ENCODE peak calls at places on chromosomes 16 and 17, in seven cellular contexts. E, F, L, Y, Z, C and A are unnamed samples.

GRCh38 chr17:17729620-17730249 is 48.5 kb downstream of the RAI1 start:
- DNase-seq in F (peak), E (peak), Y (no peak), C (peak), L (no peak), Z (no peak), A (no peak)

GRCh38 chr16:85327731-85328664 is 215.7 kb upstream of the CIBAR2 start:
- DNase-seq in Z (no peak), C (no peak), Y (no peak), E (no peak), L (no peak), F (no peak), A (peak)

GRCh38 chr17:80307994-80308671 is 47.5 kb downstream of the RNF213 start:
- DNase-seq in Y (no peak), C (peak), F (no peak), E (no peak), L (no peak), Z (no peak), A (no peak)

GRCh38 chr16:79595916-79596450 is 4.6 kb downstream of the MAF start:
- DNase-seq in Y (no peak), Z (no peak), E (no peak), C (no peak), L (no peak), F (no peak), A (no peak)

GRCh38 chr17:64491034-64491860 is 5.6 kb downstream of the POLG2 start:
- DNase-seq in Y (no peak), E (peak), L (no peak), Z (no peak), F (no peak), C (peak), A (peak)

GRCh38 chr17:15341966-15342365 is 569 bp upstream of the TEKT3 start:
- DNase-seq in L (no peak), Z (no peak), Y (no peak), C (no peak), F (no peak), E (no peak), A (no peak)

GRCh38 chr16:69413045-69413664 is 11.3 kb upstream of the CYB5B start:
- DNase-seq in F (no peak), C (no peak), L (no peak), E (peak), Y (no peak), Z (no peak), A (no peak)

GRCh38 chr16:2783581-2784375 is 3.6 kb downstream of the PRSS33 start:
- DNase-seq in F (no peak), E (no peak), Z (no peak), C (peak), L (no peak), Y (no peak), A (no peak)

GRCh38 chr17:2847601-2848255 is 51.5 kb downstream of the RAP1GAP2 start:
- DNase-seq in Z (no peak), Y (no peak), L (no peak), F (no peak), C (no peak), E (no peak), A (no peak)

GRCh38 chr16:70467113-70467512 is 12.7 kb downstream of the FCSK start:
- DNase-seq in L (no peak), Y (no peak), C (no peak), E (no peak), F (no peak), Z (no peak), A (no peak)

GRCh38 chr16:57551057-57551456 is 8.6 kb downstream of the ADGRG5 start:
- DNase-seq in F (no peak), L (no peak), E (no peak), Z (no peak), C (no peak), Y (no peak), A (no peak)

GRCh38 chr17:50127661-50128361 is 2.1 kb downstream of the SAMD14 start:
- DNase-seq in Y (no peak), Z (no peak), F (no peak), L (no peak), E (no peak), C (no peak), A (no peak)

GRCh38 chr17:64781013-64781392 is 118.9 kb upstream of the SMURF2 start:
- DNase-seq in Y (no peak), C (no peak), E (no peak), F (no peak), Z (no peak), L (no peak), A (no peak)

GRCh38 chr16:1194665-1195392 is 30.2 kb downstream of the TPSG1 start:
- DNase-seq in C (no peak), Z (no peak), Y (no peak), E (peak), F (peak), L (no peak), A (no peak)

GRCh38 chr17:16025202-16025601 is 25.6 kb downstream of the TTC19 start:
- DNase-seq in E (no peak), Y (no peak), Z (no peak), C (no peak), L (no peak), F (no peak), A (no peak)

GRCh38 chr17:67801626-67802175 is 23.6 kb upstream of the BPTF start:
- DNase-seq in C (no peak), L (no peak), Y (no peak), E (no peak), F (no peak), Z (no peak), A (no peak)

GRCh38 chr17:27951872-27952271 is 58.7 kb upstream of the LYRM9 start:
- DNase-seq in E (no peak), L (no peak), F (no peak), Z (no peak), C (no peak), Y (no peak), A (no peak)

GRCh38 chr16:57471852-57472664 is 9.6 kb downstream of the POLR2C start:
- DNase-seq in L (no peak), Y (no peak), Z (no peak), F (no peak), E (peak), C (peak), A (no peak)

GRCh38 chr16:10226672-10227306 is 44.6 kb upstream of the GRIN2A start:
- DNase-seq in Y (no peak), E (no peak), C (no peak), L (no peak), F (no peak), Z (no peak), A (no peak)

GRCh38 chr17:57669671-57670529 is 75.2 kb downstream of the CCDC182 start:
- DNase-seq in F (no peak), Y (no peak), L (no peak), C (no peak), Z (no peak), E (peak), A (no peak)

GRCh38 chr17:20266806-20267458 is 200.4 kb downstream of the LGALS9B start:
- DNase-seq in Y (no peak), Z (no peak), C (no peak), E (no peak), L (no peak), F (no peak), A (peak)

DNA sequence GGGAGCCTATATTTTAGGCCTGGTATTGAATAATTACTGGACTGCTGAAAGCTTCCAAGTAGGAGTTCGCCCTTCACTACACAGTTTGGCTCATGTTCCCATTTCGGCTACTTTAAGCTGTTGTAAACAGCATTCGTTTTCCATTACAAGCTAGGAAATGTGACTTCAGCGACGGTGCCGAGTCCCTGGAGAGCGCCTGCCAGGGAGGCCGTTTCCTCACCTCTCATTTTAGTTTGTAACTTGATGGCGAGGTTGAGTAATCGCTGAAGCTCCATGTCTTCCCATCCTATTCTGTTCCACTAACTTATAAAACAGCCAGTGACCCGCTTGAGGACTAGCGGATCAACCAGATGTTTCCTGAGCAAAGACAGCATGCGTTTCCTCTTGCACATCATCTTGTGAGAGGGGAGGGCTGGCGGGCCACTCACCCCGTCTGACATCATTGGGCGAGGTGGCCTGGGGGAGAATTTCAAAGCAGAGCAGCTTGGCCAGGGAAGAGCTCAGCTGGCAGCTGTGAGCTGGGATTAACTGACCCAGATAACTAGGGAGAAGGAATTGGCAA is 32.9 kb downstream of the PCTP start:
- DNase-seq in F (no peak), Y (no peak), Z (peak), C (peak), E (peak), L (peak), A (no peak)
- H3K4me3 ChIP-seq in F (no peak), Y (peak), Z (no peak), C (no peak), E (no peak), L (peak), A (no peak)

GRCh38 chr17:69732272-69732671 is 317.8 kb downstream of the MAP2K6 start:
- DNase-seq in Z (no peak), L (no peak), E (no peak), Y (no peak), F (no peak), C (no peak), A (no peak)
- H3K27ac ChIP-seq in Z (no peak), L (peak), E (no peak), Y (no peak), F (no peak), C (no peak), A (no peak)

DNA sequence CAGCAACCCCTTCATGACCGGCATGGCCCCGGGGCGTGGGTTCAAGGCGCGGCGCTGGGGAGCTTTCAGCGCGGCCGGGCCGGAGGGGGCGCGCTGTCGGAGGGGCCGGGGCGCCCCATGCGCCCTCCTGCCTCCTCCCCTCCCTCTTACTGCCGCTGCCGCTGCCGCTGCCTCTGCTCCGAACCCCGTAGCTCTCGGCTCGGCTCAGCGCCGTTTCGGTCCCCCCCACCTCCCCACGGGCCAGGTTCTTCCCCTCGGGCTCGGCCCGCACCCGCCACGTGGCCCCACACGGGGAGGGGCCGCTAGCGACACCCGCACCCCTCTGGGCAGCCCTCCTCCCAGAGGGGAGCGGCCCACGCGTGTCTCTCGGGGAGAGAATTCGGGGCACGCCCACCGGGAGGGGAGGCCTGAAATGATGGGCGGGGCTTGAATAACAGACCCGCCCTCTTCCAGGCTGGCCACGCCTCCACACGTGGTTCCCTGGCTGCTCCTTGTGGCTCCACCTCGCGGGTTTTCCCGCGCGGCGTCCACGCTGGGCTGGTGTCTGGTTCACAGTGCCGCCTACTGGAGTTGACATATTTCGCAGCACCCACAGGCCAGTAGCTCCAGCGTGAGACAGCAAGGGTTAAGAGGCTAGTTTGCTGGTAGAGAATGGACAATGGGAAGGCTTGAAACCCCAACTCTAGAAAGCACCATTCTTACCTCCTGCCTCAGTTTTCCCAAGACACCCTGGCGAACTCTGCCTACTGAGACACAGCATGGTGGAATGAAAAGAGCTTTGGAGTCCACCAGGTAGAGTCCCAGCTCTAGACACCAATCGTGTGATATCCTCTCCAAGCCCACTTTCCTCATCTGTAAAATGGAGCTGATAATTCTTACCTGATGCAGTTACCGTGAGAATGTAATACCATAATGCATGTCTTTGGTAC is at the start of gene KCNH4:
- DNase-seq in L (peak), Y (no peak), C (peak), F (peak), Z (peak), E (peak), A (peak)
- TF ChIP-seq CTCF in L (peak), Y (peak), C (peak), F (peak), Z (peak), E (peak), A (peak)

GRCh38 chr16:66225696-66226095 is 140.8 kb upstream of the CDH5 start:
- DNase-seq in Y (no peak), C (no peak), Z (no peak), L (no peak), E (no peak), F (no peak), A (no peak)

GRCh38 chr16:66226762-66227161 is 139.7 kb upstream of the CDH5 start:
- DNase-seq in Z (no peak), E (no peak), Y (no peak), C (no peak), L (no peak), F (no peak), A (no peak)

GRCh38 chr16:66224636-66225035 is 141.9 kb upstream of the CDH5 start:
- DNase-seq in C (no peak), L (no peak), E (no peak), F (no peak), Z (no peak), Y (no peak), A (no peak)

GRCh38 chr16:66227766-66228530 is 138.5 kb upstream of the CDH5 start:
- DNase-seq in E (no peak), L (no peak), C (no peak), F (no peak), Y (no peak), Z (no peak), A (no peak)

DNA sequence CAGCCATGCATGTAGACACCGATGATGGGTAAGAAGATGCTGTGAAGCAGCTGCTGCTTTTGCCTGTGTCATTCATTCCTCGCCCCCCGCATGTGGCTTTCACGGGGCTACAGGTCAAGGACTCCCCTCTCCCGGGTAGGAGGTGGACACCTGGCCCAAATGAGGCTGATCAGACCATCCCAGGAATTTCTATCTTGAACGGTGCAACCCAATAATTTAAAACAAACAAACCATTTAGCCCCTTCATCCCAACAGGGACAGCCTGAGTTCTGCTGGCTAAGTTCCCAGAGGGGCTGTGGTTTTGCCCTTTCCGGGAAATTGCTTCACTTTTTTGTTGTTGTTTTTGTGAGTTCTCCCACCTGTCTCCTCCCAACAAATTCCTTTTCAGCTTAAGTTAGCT is 137.7 kb upstream of the CDH5 start:
- DNase-seq in F (no peak), Y (no peak), L (no peak), E (no peak), C (no peak), Z (no peak), A (no peak)
- H3K4me3 ChIP-seq in F (no peak), Y (no peak), L (no peak), E (no peak), C (no peak), Z (no peak), A (no peak)

DNA sequence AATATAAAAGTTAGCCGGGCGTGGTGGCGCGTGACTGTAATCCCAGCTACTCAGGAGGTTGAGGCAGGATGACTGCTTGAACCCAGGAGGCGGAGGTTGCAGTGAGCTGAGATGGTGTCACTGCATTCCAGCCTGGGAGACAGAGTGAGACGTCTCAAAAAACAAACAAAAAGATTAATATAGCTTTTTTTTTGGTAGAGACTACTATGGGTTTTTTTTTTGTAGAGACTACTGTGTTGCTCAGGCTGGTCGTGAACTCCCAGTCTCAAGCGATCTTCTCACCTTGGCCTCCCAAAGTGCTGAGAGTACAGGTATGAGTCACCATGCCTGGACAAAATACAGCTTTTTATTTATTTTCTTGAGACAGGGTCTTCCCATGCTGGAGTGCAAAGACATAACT is 20.2 kb downstream of the ZNRF1 start:
- DNase-seq in Z (no peak), Y (no peak), L (no peak), E (no peak), C (no peak), F (no peak), A (peak)
- H3K27ac ChIP-seq in Z (no peak), Y (peak), L (no peak), E (no peak), C (no peak), F (no peak), A (peak)

GRCh38 chr17:8630802-8631553 is 453 bp upstream of the MYH10 start:
- DNase-seq in E (peak), C (peak), L (peak), Z (peak), F (peak), Y (peak), A (peak)
- TF ChIP-seq CTCF in E (no peak), C (no peak), L (no peak), Z (no peak), F (no peak), Y (peak), A (no peak)

GRCh38 chr16:17527538-17527937 is 56.8 kb upstream of the XYLT1 start:
- DNase-seq in Z (no peak), F (no peak), E (no peak), L (no peak), C (no peak), Y (no peak), A (no peak)
- H3K4me3 ChIP-seq in Z (no peak), F (no peak), E (no peak), L (no peak), C (no peak), Y (no peak), A (no peak)

GRCh38 chr16:11669380-11670146 is 1.3 kb downstream of the SNN start:
- DNase-seq in C (peak), F (no peak), E (no peak), L (peak), Y (no peak), Z (peak), A (no peak)
- H3K27ac ChIP-seq in C (peak), F (peak), E (peak), L (peak), Y (peak), Z (peak), A (no peak)